ENCODE peak calls at places on chromosomes 3 and 15, in six cellular contexts. One of them, this sample, is unnamed.

GRCh38 chr3:145286937-145287336 is 874.0 kb downstream of the PLOD2 start:
- DNase-seq in SK-N-SH: no peak
- DNase-seq in HepG2: no peak
- DNase-seq in K562: no peak
- DNase-seq in GM12878: no peak
- DNase-seq in H1: no peak
- DNase-seq in this sample: no peak

GRCh38 chr3:42262525-42262924 is 3.5 kb downstream of the CCK start:
- DNase-seq in GM12878: no peak
- DNase-seq in K562: no peak
- DNase-seq in SK-N-SH: no peak
- DNase-seq in H1: no peak
- DNase-seq in HepG2: no peak
- DNase-seq in this sample: peak

GRCh38 chr3:81612768-81613167 is 148.7 kb downstream of the GBE1 start:
- DNase-seq in H1: no peak
- DNase-seq in HepG2: no peak
- DNase-seq in SK-N-SH: no peak
- DNase-seq in GM12878: no peak
- DNase-seq in K562: no peak
- DNase-seq in this sample: no peak

GRCh38 chr3:12988728-12989454 is 84.3 kb downstream of the IQSEC1 start:
- DNase-seq in K562: no peak
- DNase-seq in H1: no peak
- DNase-seq in HepG2: no peak
- DNase-seq in GM12878: no peak
- DNase-seq in SK-N-SH: no peak
- DNase-seq in this sample: no peak

GRCh38 chr3:29128004-29128403 is 152.9 kb upstream of the RBMS3 start:
- DNase-seq in HepG2: no peak
- DNase-seq in H1: no peak
- DNase-seq in GM12878: no peak
- DNase-seq in SK-N-SH: peak
- DNase-seq in K562: no peak
- DNase-seq in this sample: no peak

GRCh38 chr3:128550471-128551126 is 57.6 kb upstream of the GATA2 start:
- DNase-seq in HepG2: no peak
- DNase-seq in H1: no peak
- DNase-seq in GM12878: no peak
- DNase-seq in K562: no peak
- DNase-seq in SK-N-SH: no peak
- DNase-seq in this sample: no peak

GRCh38 chr3:150152567-150152966 is 181.9 kb upstream of the PFN2 start:
- DNase-seq in K562: no peak
- DNase-seq in H1: no peak
- DNase-seq in HepG2: no peak
- DNase-seq in SK-N-SH: no peak
- DNase-seq in GM12878: no peak
- DNase-seq in this sample: no peak

GRCh38 chr3:64798316-64798715 is 110.5 kb upstream of the ADAMTS9 start:
- DNase-seq in K562: no peak
- DNase-seq in SK-N-SH: no peak
- DNase-seq in GM12878: no peak
- DNase-seq in H1: no peak
- DNase-seq in HepG2: no peak
- DNase-seq in this sample: no peak

GRCh38 chr15:81968691-81969090 is 77.1 kb downstream of the MEX3B start:
- DNase-seq in HepG2: no peak
- DNase-seq in GM12878: no peak
- DNase-seq in H1: no peak
- DNase-seq in K562: no peak
- DNase-seq in SK-N-SH: no peak
- DNase-seq in this sample: no peak

GRCh38 chr3:4994823-4995499 is 15.7 kb downstream of the BHLHE40 start:
- DNase-seq in HepG2: peak
- DNase-seq in K562: peak
- DNase-seq in SK-N-SH: no peak
- DNase-seq in GM12878: no peak
- DNase-seq in H1: no peak
- DNase-seq in this sample: peak

GRCh38 chr3:122258757-122259371 is 66.2 kb upstream of the CSTA start:
- DNase-seq in H1: peak
- DNase-seq in K562: peak
- DNase-seq in SK-N-SH: peak
- DNase-seq in GM12878: peak
- DNase-seq in HepG2: peak
- DNase-seq in this sample: peak

GRCh38 chr15:61946778-61947177 is 113.5 kb downstream of the VPS13C start:
- DNase-seq in K562: no peak
- DNase-seq in H1: no peak
- DNase-seq in HepG2: no peak
- DNase-seq in GM12878: no peak
- DNase-seq in SK-N-SH: no peak
- DNase-seq in this sample: no peak

GRCh38 chr15:101158166-101159095 is 93.4 kb downstream of the CHSY1 start:
- DNase-seq in K562: no peak
- DNase-seq in SK-N-SH: no peak
- DNase-seq in HepG2: no peak
- DNase-seq in GM12878: no peak
- DNase-seq in H1: no peak
- DNase-seq in this sample: no peak

GRCh38 chr3:100761211-100761921 is 52.1 kb downstream of the TFG start:
- DNase-seq in K562: peak
- DNase-seq in HepG2: peak
- DNase-seq in GM12878: no peak
- DNase-seq in SK-N-SH: peak
- DNase-seq in H1: no peak
- DNase-seq in this sample: no peak

GRCh38 chr3:190070623-190071347 is 49.9 kb downstream of the P3H2 start:
- DNase-seq in K562: no peak
- DNase-seq in GM12878: no peak
- DNase-seq in HepG2: peak
- DNase-seq in H1: no peak
- DNase-seq in SK-N-SH: no peak
- DNase-seq in this sample: no peak

GRCh38 chr3:194985031-194985578 is 285.9 kb downstream of the XXYLT1 start:
- DNase-seq in H1: peak
- DNase-seq in GM12878: no peak
- DNase-seq in K562: peak
- DNase-seq in SK-N-SH: no peak
- DNase-seq in HepG2: peak
- DNase-seq in this sample: peak

GRCh38 chr3:148943531-148944200 is 47.7 kb upstream of the GYG1 start:
- DNase-seq in K562: peak
- DNase-seq in H1: no peak
- DNase-seq in HepG2: peak
- DNase-seq in SK-N-SH: peak
- DNase-seq in GM12878: peak
- DNase-seq in this sample: peak

GRCh38 chr3:155979746-155980145 is 109.3 kb downstream of the GMPS start:
- DNase-seq in GM12878: no peak
- DNase-seq in K562: no peak
- DNase-seq in HepG2: no peak
- DNase-seq in H1: no peak
- DNase-seq in SK-N-SH: no peak
- DNase-seq in this sample: no peak

GRCh38 chr3:72655151-72655551 is 193.1 kb downstream of the SHQ1 start:
- DNase-seq in H1: peak
- DNase-seq in SK-N-SH: no peak
- DNase-seq in HepG2: no peak
- DNase-seq in GM12878: no peak
- DNase-seq in K562: no peak
- DNase-seq in this sample: no peak

GRCh38 chr3:63395960-63396359 is 117.9 kb downstream of the SYNPR start:
- DNase-seq in H1: no peak
- DNase-seq in HepG2: no peak
- DNase-seq in SK-N-SH: no peak
- DNase-seq in K562: no peak
- DNase-seq in GM12878: no peak
- DNase-seq in this sample: no peak

GRCh38 chr3:31356941-31357340 is 175.8 kb upstream of the STT3B start:
- DNase-seq in H1: no peak
- DNase-seq in HepG2: no peak
- DNase-seq in K562: peak
- DNase-seq in GM12878: no peak
- DNase-seq in SK-N-SH: no peak
- DNase-seq in this sample: no peak

DNA sequence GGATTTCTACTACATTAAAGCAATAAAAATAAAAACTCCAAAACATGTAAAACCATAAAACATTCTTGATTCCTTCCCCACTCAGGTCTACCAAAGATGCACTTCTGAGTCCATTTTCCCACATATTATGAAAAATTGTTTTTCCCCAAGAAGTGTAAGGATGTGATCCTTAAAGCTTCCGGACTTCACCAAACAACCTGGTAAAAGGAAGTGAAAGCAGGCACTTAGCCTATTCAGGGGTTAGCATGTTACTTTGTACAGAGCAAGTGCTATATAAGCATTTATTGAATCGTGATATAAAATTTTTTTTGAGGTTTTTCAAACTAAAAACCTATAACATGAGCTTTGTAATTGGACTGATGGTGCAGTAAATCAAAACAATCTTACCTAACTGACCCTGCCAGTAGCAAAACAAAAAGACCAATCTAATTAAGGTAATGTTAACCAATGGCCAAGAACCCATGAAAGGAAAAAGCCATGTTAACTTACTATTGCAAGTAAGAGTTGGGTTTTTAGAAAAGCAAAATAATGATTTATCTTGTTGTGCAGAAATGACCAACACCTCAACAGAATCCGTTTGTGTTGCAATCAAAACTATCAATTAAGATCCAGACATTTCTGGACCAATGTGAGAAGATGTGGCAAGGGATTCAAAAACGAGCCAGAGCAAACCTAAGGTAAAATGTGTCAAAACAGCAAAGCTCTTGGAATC is 1.8 kb downstream of the SETD2 start:
- DNase-seq in HepG2: no peak
- DNase-seq in K562: no peak
- DNase-seq in GM12878: no peak
- DNase-seq in SK-N-SH: no peak
- DNase-seq in H1: no peak
- DNase-seq in this sample: no peak
- TF ChIP-seq JUND in HepG2: no peak
- TF ChIP-seq JUND in K562: no peak
- TF ChIP-seq JUND in GM12878: no peak
- TF ChIP-seq JUND in SK-N-SH: no peak
- TF ChIP-seq JUND in H1: no peak
- TF ChIP-seq JUND in this sample: no peak

GRCh38 chr3:34015204-34016142 is 217.0 kb downstream of the PDCD6IP start:
- DNase-seq in GM12878: no peak
- DNase-seq in HepG2: peak
- DNase-seq in H1: peak
- DNase-seq in SK-N-SH: no peak
- DNase-seq in K562: peak
- DNase-seq in this sample: no peak
- TF ChIP-seq RAD21 in GM12878: peak
- TF ChIP-seq RAD21 in HepG2: peak
- TF ChIP-seq RAD21 in H1: peak
- TF ChIP-seq RAD21 in SK-N-SH: peak
- TF ChIP-seq RAD21 in K562: peak
- TF ChIP-seq RAD21 in this sample: peak

GRCh38 chr3:115248274-115248673 is 101.2 kb upstream of the ZBTB20 start:
- DNase-seq in H1: no peak
- DNase-seq in HepG2: no peak
- DNase-seq in GM12878: no peak
- DNase-seq in K562: no peak
- DNase-seq in SK-N-SH: no peak
- DNase-seq in this sample: no peak
- TF ChIP-seq JUND in H1: no peak
- TF ChIP-seq JUND in HepG2: no peak
- TF ChIP-seq JUND in GM12878: no peak
- TF ChIP-seq JUND in K562: no peak
- TF ChIP-seq JUND in SK-N-SH: peak
- TF ChIP-seq JUND in this sample: no peak

DNA sequence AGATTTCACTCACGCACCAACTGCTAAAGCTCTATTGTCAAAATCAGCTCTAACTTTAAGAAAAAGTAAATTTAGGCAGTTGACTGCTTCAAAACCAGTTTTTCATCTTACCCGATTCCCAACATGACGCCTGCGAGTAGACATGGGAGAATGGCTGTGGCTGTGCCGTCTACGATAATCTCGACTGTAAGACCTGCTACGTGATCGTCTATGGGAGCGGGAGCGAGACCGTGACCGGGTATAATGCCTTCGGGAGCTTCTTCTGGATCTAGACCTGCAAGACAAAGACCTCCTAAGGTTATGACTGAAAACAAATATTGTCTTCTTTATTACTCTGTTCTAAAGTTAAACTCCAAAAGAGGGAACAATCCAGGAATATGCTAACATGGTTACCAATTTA is 12.5 kb downstream of the TRA2B start:
- DNase-seq in SK-N-SH: no peak
- DNase-seq in H1: no peak
- DNase-seq in GM12878: no peak
- DNase-seq in HepG2: no peak
- DNase-seq in K562: no peak
- DNase-seq in this sample: no peak
- TF ChIP-seq RAD21 in SK-N-SH: no peak
- TF ChIP-seq RAD21 in H1: no peak
- TF ChIP-seq RAD21 in GM12878: no peak
- TF ChIP-seq RAD21 in HepG2: no peak
- TF ChIP-seq RAD21 in K562: no peak
- TF ChIP-seq RAD21 in this sample: no peak

GRCh38 chr15:87496795-87497194 is 759.7 kb downstream of the NTRK3 start:
- DNase-seq in HepG2: no peak
- DNase-seq in GM12878: no peak
- DNase-seq in K562: no peak
- DNase-seq in SK-N-SH: no peak
- DNase-seq in H1: no peak
- DNase-seq in this sample: no peak
- TF ChIP-seq JUND in HepG2: no peak
- TF ChIP-seq JUND in GM12878: no peak
- TF ChIP-seq JUND in K562: no peak
- TF ChIP-seq JUND in SK-N-SH: no peak
- TF ChIP-seq JUND in H1: no peak
- TF ChIP-seq JUND in this sample: no peak

GRCh38 chr3:110995461-110996226 is 76.0 kb upstream of the NECTIN3 start:
- DNase-seq in HepG2: peak
- DNase-seq in H1: no peak
- DNase-seq in SK-N-SH: no peak
- DNase-seq in K562: no peak
- DNase-seq in GM12878: no peak
- DNase-seq in this sample: no peak
- TF ChIP-seq RAD21 in HepG2: no peak
- TF ChIP-seq RAD21 in H1: no peak
- TF ChIP-seq RAD21 in SK-N-SH: no peak
- TF ChIP-seq RAD21 in K562: no peak
- TF ChIP-seq RAD21 in GM12878: no peak
- TF ChIP-seq RAD21 in this sample: no peak